ENCODE peak calls at places on chromosomes 5 and 9, in eight cellular contexts. G is BJ, N is progenitor cell of endocrine pancreas, K is fibroblast of mammary gland, D is bronchial epithelial cell, I is upper lobe of right lung, V is IMR-90, M is A549. L is an unnamed sample.

GRCh38 chr5:59786271-59786805 is 107.2 kb downstream of the PDE4D start:
- DNase-seq in G (peak), N (no peak), K (peak), D (peak), I (no peak), V (peak), M (peak), L (no peak)

GRCh38 chr5:150604010-150604409 is 36.5 kb upstream of the SYNPO start:
- DNase-seq in G (no peak), N (no peak), K (no peak), D (no peak), I (no peak), V (no peak), M (no peak), L (no peak)

GRCh38 chr9:109101810-109102209 is 17.9 kb downstream of the TMEM245 start:
- DNase-seq in G (no peak), N (no peak), K (peak), D (peak), I (no peak), V (peak), M (peak), L (no peak)

GRCh38 chr5:69024241-69024651 is 69.6 kb upstream of the SLC30A5 start:
- DNase-seq in G (no peak), N (no peak), K (peak), D (peak), I (no peak), V (peak), M (peak), L (peak)

GRCh38 chr9:2145746-2146145 is 130.6 kb downstream of the SMARCA2 start:
- DNase-seq in G (no peak), N (no peak), K (no peak), D (no peak), I (no peak), V (no peak), M (no peak), L (no peak)

GRCh38 chr5:83780681-83781080 is 60.0 kb upstream of the HAPLN1 start:
- DNase-seq in G (no peak), N (no peak), K (no peak), D (no peak), I (no peak), V (no peak), M (no peak), L (no peak)

GRCh38 chr5:180809403-180810209 is 7.0 kb upstream of the MGAT1 start:
- DNase-seq in G (no peak), N (peak), K (peak), D (peak), I (no peak), V (peak), M (peak), L (peak)

GRCh38 chr9:137053944-137054931 is at the start of gene ENTPD2:
- DNase-seq in G (no peak), N (no peak), K (no peak), D (peak), I (peak), V (no peak), M (no peak), L (no peak)

GRCh38 chr5:2810644-2811043 is 59.2 kb upstream of the IRX2 start:
- DNase-seq in G (no peak), N (no peak), K (no peak), D (no peak), I (no peak), V (no peak), M (no peak), L (no peak)

GRCh38 chr5:1772634-1773033 is 27.0 kb downstream of the MRPL36 start:
- DNase-seq in G (no peak), N (no peak), K (peak), D (no peak), I (no peak), V (peak), M (peak), L (no peak)

GRCh38 chr9:118059520-118060278 is 355.5 kb downstream of the TLR4 start:
- DNase-seq in G (no peak), N (peak), K (peak), D (peak), I (no peak), V (no peak), M (peak), L (no peak)

GRCh38 chr5:139650689-139651501 is 2.7 kb downstream of the CXXC5 start:
- DNase-seq in G (no peak), N (no peak), K (no peak), D (no peak), I (peak), V (no peak), M (peak), L (no peak)

GRCh38 chr9:81787747-81788632 is 98.6 kb upstream of the TLE1 start:
- DNase-seq in G (peak), N (no peak), K (peak), D (peak), I (no peak), V (peak), M (peak), L (no peak)

GRCh38 chr5:180334751-180335613 is 18.2 kb downstream of the GFPT2 start:
- DNase-seq in G (no peak), N (no peak), K (no peak), D (no peak), I (no peak), V (no peak), M (no peak), L (no peak)

GRCh38 chr5:135050244-135050767 is 16.3 kb upstream of the PITX1 start:
- DNase-seq in G (no peak), N (no peak), K (no peak), D (no peak), I (no peak), V (no peak), M (no peak), L (no peak)

GRCh38 chr5:131270809-131271208 is 7.0 kb downstream of the CDC42SE2 start:
- DNase-seq in G (no peak), N (no peak), K (no peak), D (peak), I (no peak), V (peak), M (no peak), L (no peak)

GRCh38 chr5:125140855-125141254 is 394.4 kb upstream of the ZNF608 start:
- DNase-seq in G (peak), N (no peak), K (peak), D (peak), I (no peak), V (peak), M (peak), L (no peak)

GRCh38 chr5:61245486-61245885 is 83.2 kb upstream of the SMIM15 start:
- DNase-seq in G (no peak), N (no peak), K (peak), D (peak), I (no peak), V (peak), M (no peak), L (no peak)

GRCh38 chr9:21889673-21890072 is 87.2 kb downstream of the MTAP start:
- DNase-seq in G (no peak), N (no peak), K (no peak), D (no peak), I (no peak), V (no peak), M (no peak), L (no peak)

GRCh38 chr5:173884402-173885053 is 3.6 kb upstream of the CPEB4 start:
- DNase-seq in G (no peak), N (no peak), K (no peak), D (no peak), I (no peak), V (no peak), M (no peak), L (peak)

GRCh38 chr5:174690256-174690655 is 34.1 kb upstream of the MSX2 start:
- DNase-seq in G (no peak), N (no peak), K (peak), D (no peak), I (no peak), V (peak), M (peak), L (no peak)

GRCh38 chr9:126439402-126439765 is 112.8 kb downstream of the MVB12B start:
- DNase-seq in G (peak), N (no peak), K (peak), D (peak), I (no peak), V (peak), M (no peak), L (no peak)

GRCh38 chr9:105883847-105884246 is 189.5 kb downstream of the TMEM38B start:
- DNase-seq in G (no peak), N (no peak), K (no peak), D (no peak), I (no peak), V (no peak), M (no peak), L (peak)

GRCh38 chr5:19534751-19535150 is 453.2 kb downstream of the CDH18 start:
- DNase-seq in G (no peak), N (no peak), K (no peak), D (peak), I (no peak), V (no peak), M (no peak), L (no peak)

GRCh38 chr5:25858019-25858418 is 1180.4 kb downstream of the CDH9 start:
- DNase-seq in G (no peak), N (no peak), K (no peak), D (no peak), I (no peak), V (no peak), M (peak), L (no peak)

GRCh38 chr9:93266521-93267001 is 82.6 kb downstream of the WNK2 start:
- DNase-seq in G (no peak), N (no peak), K (no peak), D (no peak), I (no peak), V (no peak), M (no peak), L (no peak)

GRCh38 chr5:8756498-8757084 is 789.3 kb downstream of the SEMA5A start:
- DNase-seq in G (peak), N (no peak), K (peak), D (peak), I (no peak), V (peak), M (peak), L (peak)

GRCh38 chr9:104765138-104765537 is 1.2 kb downstream of the NIPSNAP3B start:
- DNase-seq in G (no peak), N (no peak), K (no peak), D (no peak), I (no peak), V (no peak), M (no peak), L (no peak)

GRCh38 chr9:126232461-126232860 is 94.2 kb upstream of the MVB12B start:
- DNase-seq in G (no peak), N (no peak), K (no peak), D (peak), I (no peak), V (no peak), M (no peak), L (no peak)

GRCh38 chr9:77534376-77535057 is 113.6 kb downstream of the GNA14 start:
- DNase-seq in G (no peak), N (no peak), K (no peak), D (no peak), I (no peak), V (no peak), M (peak), L (no peak)

GRCh38 chr9:119370816-119371215 is 1.6 kb upstream of the BRINP1 start:
- DNase-seq in G (no peak), N (peak), K (peak), D (peak), I (peak), V (peak), M (peak), L (no peak)

GRCh38 chr5:65790371-65791163 is 68.6 kb downstream of the NLN start:
- DNase-seq in G (no peak), N (no peak), K (no peak), D (no peak), I (no peak), V (no peak), M (no peak), L (peak)

GRCh38 chr5:107153304-107153703 is 517.4 kb downstream of the EFNA5 start:
- DNase-seq in G (no peak), N (no peak), K (no peak), D (no peak), I (no peak), V (no peak), M (no peak), L (no peak)

GRCh38 chr5:115749016-115749415 is 67.4 kb downstream of the CDO1 start:
- DNase-seq in G (no peak), N (no peak), K (no peak), D (peak), I (no peak), V (no peak), M (peak), L (no peak)

GRCh38 chr5:154755361-154756202 is at the start of gene LARP1:
- DNase-seq in G (no peak), N (peak), K (no peak), D (no peak), I (peak), V (peak), M (peak), L (no peak)

GRCh38 chr9:91162784-91163440 is 198.8 kb downstream of the AUH start:
- DNase-seq in G (no peak), N (no peak), K (no peak), D (peak), I (peak), V (no peak), M (no peak), L (no peak)

GRCh38 chr9:26158631-26159150 is 480.4 kb upstream of the TUSC1 start:
- DNase-seq in G (no peak), N (no peak), K (no peak), D (no peak), I (no peak), V (no peak), M (no peak), L (no peak)

GRCh38 chr5:151213803-151214613 is 9.9 kb downstream of the CCDC69 start:
- DNase-seq in G (no peak), N (no peak), K (peak), D (peak), I (peak), V (no peak), M (no peak), L (peak)

GRCh38 chr9:113499153-113499875 is 35.8 kb downstream of the RGS3 start:
- DNase-seq in G (no peak), N (no peak), K (no peak), D (no peak), I (no peak), V (no peak), M (no peak), L (no peak)
- TF ChIP-seq CTCF in G (no peak), N (no peak), K (no peak), D (no peak), I (no peak), V (no peak), M (no peak), L (no peak)

DNA sequence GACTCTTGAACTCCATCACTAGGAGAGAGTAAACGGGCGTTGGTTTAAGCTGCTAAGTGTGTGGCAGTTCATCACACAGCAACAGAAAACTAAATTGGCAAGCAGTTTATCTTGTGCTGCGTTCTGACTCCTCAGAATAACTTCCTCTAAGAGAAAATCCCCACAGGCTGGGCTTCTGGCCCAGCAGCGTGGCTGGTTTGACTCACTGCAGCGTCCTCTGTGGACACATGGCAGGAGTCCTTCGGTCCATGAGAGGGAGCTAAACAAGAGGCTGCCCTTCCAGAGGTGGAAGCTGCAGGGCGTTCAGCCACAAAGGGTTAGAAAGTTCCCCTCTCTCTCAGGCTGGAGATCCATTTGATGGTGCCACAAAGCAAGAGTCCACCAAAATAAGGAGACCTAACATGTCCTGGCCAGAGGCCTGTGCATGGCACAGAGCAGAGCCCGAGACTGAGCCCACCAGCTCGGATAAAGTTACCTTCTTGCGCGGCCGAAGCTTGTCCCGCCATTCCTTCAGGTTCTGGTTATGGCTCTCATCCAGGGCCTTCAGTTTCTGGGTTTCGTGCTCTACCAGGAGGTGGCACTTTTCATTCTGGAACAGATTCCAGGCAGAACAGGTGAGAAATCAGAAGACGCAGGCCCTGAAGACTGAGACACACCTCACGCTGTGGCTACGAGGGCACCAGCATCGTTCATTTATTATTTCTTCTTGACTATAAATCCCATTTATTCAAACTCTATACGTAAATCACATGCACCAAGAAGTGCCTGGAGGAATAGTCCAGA is 46.2 kb upstream of the FBXW11 start:
- DNase-seq in G (no peak), N (no peak), K (peak), D (no peak), I (no peak), V (peak), M (no peak), L (no peak)
- TF ChIP-seq CTCF in G (no peak), N (no peak), K (peak), D (no peak), I (no peak), V (peak), M (no peak), L (no peak)

DNA sequence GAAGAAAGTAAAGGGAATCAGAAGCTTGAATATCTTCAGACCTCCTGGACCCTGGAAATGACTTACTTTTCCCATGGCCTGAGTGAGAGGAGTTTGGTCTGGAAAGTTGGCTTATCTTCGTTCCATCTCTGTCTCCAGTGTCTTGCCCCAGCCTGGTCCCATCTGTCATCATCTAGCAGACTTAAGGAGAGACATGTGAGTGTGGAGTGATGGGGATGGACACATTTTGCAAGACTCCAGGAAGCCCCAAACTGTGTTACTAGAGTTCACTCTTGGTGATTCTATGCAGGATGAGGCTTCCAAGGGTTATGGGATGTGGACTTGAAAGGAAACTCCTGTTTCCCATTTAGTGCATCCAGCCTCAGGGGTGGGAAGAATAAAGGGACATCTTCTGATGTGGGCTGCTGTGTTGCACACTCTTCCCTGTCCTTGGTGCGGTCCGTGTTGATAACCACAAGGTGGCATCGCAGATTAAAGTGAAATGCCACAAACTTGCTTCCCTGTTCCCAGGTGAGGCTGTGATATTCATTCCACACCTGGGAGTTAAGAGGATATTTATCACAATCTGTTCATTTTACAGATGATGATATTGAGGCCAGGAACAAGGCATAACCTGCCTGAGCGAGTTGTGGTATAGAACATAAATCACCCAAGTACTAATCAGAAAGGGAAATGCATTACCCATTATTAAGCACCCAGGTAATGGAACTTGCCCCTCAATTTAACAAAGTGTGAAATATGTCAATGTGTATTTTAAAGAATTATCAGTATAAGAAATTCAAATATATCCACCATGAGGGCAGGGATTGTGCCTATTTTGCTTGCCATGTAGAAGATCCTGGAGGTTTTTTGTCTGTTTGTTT is 269.9 kb upstream of the PAPPA start:
- DNase-seq in G (no peak), N (peak), K (peak), D (peak), I (no peak), V (peak), M (peak), L (no peak)
- TF ChIP-seq CTCF in G (peak), N (peak), K (peak), D (peak), I (peak), V (peak), M (peak), L (peak)

GRCh38 chr5:24325306-24325832 is 319.4 kb downstream of the CDH10 start:
- DNase-seq in G (no peak), N (no peak), K (no peak), D (no peak), I (no peak), V (no peak), M (no peak), L (no peak)

GRCh38 chr5:24320633-24321032 is 324.1 kb downstream of the CDH10 start:
- DNase-seq in G (no peak), N (no peak), K (peak), D (no peak), I (no peak), V (no peak), M (no peak), L (no peak)
- TF ChIP-seq CTCF in G (no peak), N (no peak), K (no peak), D (no peak), I (no peak), V (no peak), M (no peak), L (no peak)

DNA sequence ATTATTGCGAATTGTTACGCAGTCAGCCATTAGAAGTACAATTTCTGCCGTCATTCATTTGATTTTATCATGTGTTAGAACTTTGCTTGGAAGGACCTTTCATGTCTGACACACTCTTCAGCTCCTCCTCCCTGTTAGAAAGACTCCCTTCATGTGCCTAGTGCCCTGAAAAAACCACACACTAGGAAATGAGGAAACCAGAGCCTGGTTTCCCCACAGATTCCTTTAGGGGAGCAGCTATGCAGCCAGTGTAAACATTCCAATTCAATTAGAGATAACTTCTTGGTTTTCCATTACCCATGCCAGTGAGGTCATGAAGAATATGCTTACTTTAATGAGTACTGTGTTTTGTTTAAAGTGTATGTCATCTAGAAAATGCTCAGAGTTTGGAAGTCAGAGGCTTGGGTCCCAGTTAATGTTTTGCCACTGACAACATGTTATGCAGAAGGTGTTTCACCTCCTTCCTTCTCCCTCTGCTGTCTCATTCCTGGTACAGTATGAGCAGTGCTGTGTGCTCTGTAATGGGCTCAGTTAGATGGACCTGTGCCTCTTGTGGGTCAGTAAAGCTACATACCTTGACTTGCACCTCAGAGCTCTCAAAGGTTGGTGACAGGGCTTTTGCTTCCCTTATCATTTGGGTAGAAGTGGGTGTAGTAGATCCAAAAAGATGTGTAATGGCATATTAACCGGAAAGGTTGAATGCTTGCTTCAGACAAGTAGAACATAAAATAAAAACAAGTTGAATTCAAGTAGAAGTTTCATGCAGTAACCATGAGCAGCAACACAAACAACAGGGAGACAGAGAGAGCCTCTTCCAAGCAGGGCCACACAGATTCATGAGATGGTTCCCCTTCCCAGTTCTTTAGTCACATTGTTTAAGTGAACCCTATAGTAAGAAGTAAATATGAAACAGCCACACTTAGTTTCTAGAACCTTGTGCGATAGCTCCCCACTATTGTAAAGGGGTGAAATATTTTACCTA is 52.6 kb upstream of the TNFAIP8 start:
- DNase-seq in G (peak), N (no peak), K (peak), D (peak), I (no peak), V (peak), M (peak), L (no peak)
- TF ChIP-seq CTCF in G (peak), N (no peak), K (no peak), D (no peak), I (no peak), V (no peak), M (no peak), L (no peak)

GRCh38 chr5:74684900-74685851 is at the start of gene HEXB:
- DNase-seq in G (no peak), N (peak), K (peak), D (peak), I (peak), V (peak), M (peak), L (peak)
- TF ChIP-seq CTCF in G (no peak), N (peak), K (no peak), D (no peak), I (peak), V (peak), M (no peak), L (peak)

GRCh38 chr5:128081111-128081865 is 2.3 kb upstream of the SLC12A2 start:
- DNase-seq in G (no peak), N (no peak), K (peak), D (peak), I (no peak), V (no peak), M (peak), L (no peak)
- TF ChIP-seq CTCF in G (peak), N (peak), K (peak), D (no peak), I (no peak), V (peak), M (no peak), L (peak)

L was measured in GM12864.